ENCODE peak calls at places on chromosomes 16 and 17, in nine cellular contexts. V is endodermal cell; X is testis; E is upper lobe of right lung; B is SK-N-SH; Q is psoas muscle; L is H9; N is CD8-positive, alpha-beta memory T cell; G is adipocyte. I is an unnamed sample. For H3K9me3, the result is how much of the 10 kb centered on the place peaks cover.

GRCh38 chr16:87060026-87060986 is 256.9 kb downstream of the C16orf95 start:
- DNase-seq in B (no peak), V (peak), E (no peak), L (no peak), G (peak), X (no peak), Q (no peak), N (no peak), I (peak)

GRCh38 chr17:77461277-77462057 is 320.7 kb downstream of the SEC14L1 start:
- DNase-seq in L (no peak), X (no peak), N (no peak), Q (no peak), B (no peak), G (no peak), E (no peak), V (no peak), I (no peak)

GRCh38 chr17:17395246-17395802 is 81.5 kb upstream of the MED9 start:
- DNase-seq in N (no peak), L (no peak), E (no peak), Q (peak), G (no peak), V (peak), B (no peak), X (no peak), I (peak)

GRCh38 chr17:20184191-20184590 is 175.0 kb downstream of the SPECC1 start:
- DNase-seq in G (peak), Q (no peak), L (no peak), N (no peak), V (no peak), B (no peak), E (no peak), X (no peak), I (no peak)

GRCh38 chr17:19302791-19303233 is 59.7 kb downstream of the B9D1 start:
- DNase-seq in Q (peak), X (no peak), E (peak), G (no peak), V (no peak), N (no peak), L (no peak), B (no peak), I (no peak)

GRCh38 chr17:2700491-2701141 is 10.9 kb downstream of the CLUH start:
- DNase-seq in Q (no peak), L (peak), E (peak), X (no peak), B (peak), N (no peak), V (peak), G (no peak), I (no peak)

GRCh38 chr16:1337486-1337885 is 4.0 kb downstream of the BAIAP3 start:
- DNase-seq in V (peak), B (peak), G (no peak), L (no peak), X (no peak), E (no peak), Q (no peak), N (no peak), I (no peak)

GRCh38 chr17:75181608-75182318 is 996 bp downstream of the SUMO2 start:
- DNase-seq in V (no peak), N (peak), G (peak), B (peak), X (peak), L (no peak), E (peak), Q (peak), I (no peak)

GRCh38 chr16:87254271-87254670 is 62.9 kb downstream of the C16orf95 start:
- DNase-seq in L (no peak), X (no peak), N (no peak), G (no peak), B (no peak), V (peak), Q (no peak), E (peak), I (no peak)

GRCh38 chr16:69865701-69866100 is 85.4 kb upstream of the CLEC18A start:
- DNase-seq in X (no peak), E (no peak), L (no peak), N (no peak), G (peak), B (no peak), Q (no peak), V (no peak), I (no peak)

GRCh38 chr16:19524866-19525723 is 1.4 kb downstream of the CCP110 start:
- DNase-seq in Q (no peak), X (no peak), N (no peak), V (no peak), G (no peak), E (no peak), L (no peak), B (peak), I (no peak)

GRCh38 chr16:83211711-83212110 is 584.9 kb downstream of the CDH13 start:
- DNase-seq in V (peak), L (no peak), Q (no peak), B (no peak), E (no peak), G (no peak), X (no peak), N (no peak), I (no peak)

GRCh38 chr16:51306116-51306515 is 155.0 kb upstream of the SALL1 start:
- DNase-seq in B (no peak), N (no peak), X (no peak), G (peak), L (no peak), E (no peak), Q (no peak), V (no peak), I (no peak)

GRCh38 chr17:57604771-57605733 is 140.0 kb downstream of the CCDC182 start:
- DNase-seq in X (peak), L (no peak), N (peak), E (peak), Q (no peak), G (peak), V (no peak), B (peak), I (peak)

GRCh38 chr17:17921192-17922082 is 50.8 kb downstream of the TOM1L2 start:
- DNase-seq in X (no peak), L (peak), Q (no peak), G (peak), E (no peak), B (no peak), V (peak), N (no peak), I (no peak)

GRCh38 chr17:65433592-65433991 is 127.9 kb downstream of the AXIN2 start:
- DNase-seq in L (no peak), V (no peak), E (no peak), N (no peak), B (no peak), Q (no peak), G (no peak), X (no peak), I (no peak)

GRCh38 chr16:82079892-82080291 is 44.8 kb downstream of the HSD17B2 start:
- DNase-seq in V (no peak), B (no peak), Q (no peak), G (no peak), E (no peak), L (no peak), X (no peak), N (no peak), I (no peak)
- H3K9me3 ChIP-seq in V (under half), B (under half), Q (under half), G (under half), E (under half), L (under half), X (under half), N (under half), I (under half)

DNA sequence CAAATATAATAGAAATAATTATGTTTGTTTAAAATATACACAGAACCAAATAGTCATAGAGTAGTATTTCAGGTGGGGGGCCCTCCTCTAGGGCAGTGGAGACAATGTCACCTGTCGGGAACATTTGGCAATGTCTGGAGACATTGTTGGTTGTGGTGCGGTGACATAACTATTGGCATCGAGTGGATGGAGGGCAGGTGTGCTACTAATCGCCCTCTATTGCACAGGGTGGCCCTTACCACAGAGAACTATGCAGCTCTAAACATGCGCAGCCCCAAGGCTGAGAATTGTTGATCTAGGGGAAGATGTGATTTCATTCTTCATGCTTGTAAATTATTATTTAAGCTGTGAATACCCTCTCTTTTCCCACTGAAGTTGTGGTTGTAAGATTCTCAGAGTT is 594.0 kb downstream of the WWOX start:
- DNase-seq in B (no peak), G (no peak), E (no peak), X (no peak), V (no peak), Q (no peak), N (no peak), L (no peak), I (no peak)
- H3K9me3 ChIP-seq in B (under half), G (under half), E (under half), X (under half), V (under half), Q (under half), N (under half), L (under half), I (under half)

GRCh38 chr16:35565626-35566025 is 2106.2 kb downstream of the TP53TG3F start:
- DNase-seq in B (no peak), X (no peak), V (no peak), G (no peak), N (no peak), Q (no peak), E (no peak), L (no peak), I (no peak)

GRCh38 chr16:35572186-35572585 is 2112.8 kb downstream of the TP53TG3F start:
- DNase-seq in N (no peak), B (no peak), X (no peak), E (no peak), L (no peak), G (no peak), Q (no peak), V (no peak), I (no peak)

GRCh38 chr16:35570946-35571345 is 2111.5 kb downstream of the TP53TG3F start:
- DNase-seq in V (no peak), L (no peak), E (no peak), G (no peak), Q (no peak), B (no peak), X (no peak), N (no peak), I (no peak)

GRCh38 chr16:35573407-35573806 is 2114.0 kb downstream of the TP53TG3F start:
- DNase-seq in E (no peak), G (no peak), N (no peak), B (no peak), V (no peak), Q (no peak), L (no peak), X (no peak), I (no peak)

GRCh38 chr16:35569413-35569812 is 2110.0 kb downstream of the TP53TG3F start:
- DNase-seq in N (no peak), E (no peak), L (no peak), B (no peak), X (no peak), G (no peak), V (no peak), Q (no peak), I (no peak)
- H3K9me3 ChIP-seq in N (under half), E (under half), L (half or more), B (under half), X (under half), G (under half), V (half or more), Q (under half), I (under half)

GRCh38 chr17:22461460-22462145 is 769.3 kb downstream of the KCNJ18 start:
- DNase-seq in X (no peak), Q (no peak), G (no peak), E (no peak), V (no peak), L (no peak), B (no peak), N (no peak), I (no peak)
- H3K9me3 ChIP-seq in X (under half), Q (under half), G (under half), E (under half), V (half or more), L (half or more), B (under half), N (under half), I (under half)

GRCh38 chr16:3289998-3290673 is 6.8 kb downstream of the ZNF263 start:
- DNase-seq in V (no peak), X (no peak), Q (no peak), N (no peak), G (no peak), E (no peak), B (no peak), L (no peak), I (no peak)

GRCh38 chr16:3295783-3296182 is 9.4 kb downstream of the TIGD7 start:
- DNase-seq in V (no peak), E (no peak), B (no peak), N (no peak), Q (no peak), G (no peak), X (no peak), L (no peak), I (no peak)

GRCh38 chr16:3295209-3295608 is 10.0 kb downstream of the TIGD7 start:
- DNase-seq in N (no peak), X (no peak), B (no peak), G (no peak), E (no peak), L (no peak), Q (no peak), V (no peak), I (no peak)

DNA sequence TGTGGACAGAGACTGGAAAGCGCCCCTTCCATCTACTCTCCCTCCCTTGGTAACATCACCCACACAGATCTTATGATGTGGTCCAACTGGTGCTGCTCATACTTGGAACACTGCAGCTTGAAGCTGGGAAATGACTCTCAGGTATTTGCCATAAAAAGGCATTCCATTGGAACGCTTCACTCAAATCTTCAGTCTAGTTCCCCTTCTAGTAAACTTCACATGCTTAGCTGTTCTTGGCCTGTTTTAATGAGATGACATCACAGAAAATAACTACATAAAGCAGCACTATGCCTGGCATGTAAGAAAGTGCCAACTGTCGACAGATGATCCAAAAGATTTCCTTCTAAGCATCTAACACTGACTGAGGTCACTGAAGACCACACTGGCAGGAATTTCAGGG is 9.3 kb downstream of the ZNF263 start:
- DNase-seq in B (no peak), V (no peak), L (no peak), X (no peak), Q (no peak), G (peak), E (no peak), N (no peak), I (no peak)
- H3K9me3 ChIP-seq in B (under half), V (half or more), L (under half), X (under half), Q (half or more), G (half or more), E (half or more), N (half or more), I (under half)

GRCh38 chr17:79829457-79829856 is 9.8 kb downstream of the CBX4 start:
- DNase-seq in Q (no peak), N (no peak), V (no peak), E (no peak), X (no peak), G (no peak), L (no peak), B (no peak), I (no peak)

GRCh38 chr17:79830303-79830702 is 8.9 kb downstream of the CBX4 start:
- DNase-seq in X (no peak), Q (no peak), N (no peak), L (peak), E (no peak), G (no peak), V (peak), B (no peak), I (no peak)

GRCh38 chr17:79832211-79833109 is 6.8 kb downstream of the CBX4 start:
- DNase-seq in X (no peak), B (peak), G (no peak), E (peak), V (peak), Q (no peak), L (peak), N (no peak), I (no peak)

GRCh38 chr17:79831367-79832210 is 7.7 kb downstream of the CBX4 start:
- DNase-seq in Q (peak), V (peak), X (peak), E (peak), G (no peak), L (peak), B (peak), N (no peak), I (no peak)

GRCh38 chr17:79830763-79831366 is 8.4 kb downstream of the CBX4 start:
- DNase-seq in G (no peak), B (no peak), V (peak), L (no peak), N (no peak), E (no peak), Q (no peak), X (no peak), I (no peak)
- H3K9me3 ChIP-seq in G (under half), B (under half), V (under half), L (under half), N (under half), E (under half), Q (under half), X (under half), I (under half)

DNA sequence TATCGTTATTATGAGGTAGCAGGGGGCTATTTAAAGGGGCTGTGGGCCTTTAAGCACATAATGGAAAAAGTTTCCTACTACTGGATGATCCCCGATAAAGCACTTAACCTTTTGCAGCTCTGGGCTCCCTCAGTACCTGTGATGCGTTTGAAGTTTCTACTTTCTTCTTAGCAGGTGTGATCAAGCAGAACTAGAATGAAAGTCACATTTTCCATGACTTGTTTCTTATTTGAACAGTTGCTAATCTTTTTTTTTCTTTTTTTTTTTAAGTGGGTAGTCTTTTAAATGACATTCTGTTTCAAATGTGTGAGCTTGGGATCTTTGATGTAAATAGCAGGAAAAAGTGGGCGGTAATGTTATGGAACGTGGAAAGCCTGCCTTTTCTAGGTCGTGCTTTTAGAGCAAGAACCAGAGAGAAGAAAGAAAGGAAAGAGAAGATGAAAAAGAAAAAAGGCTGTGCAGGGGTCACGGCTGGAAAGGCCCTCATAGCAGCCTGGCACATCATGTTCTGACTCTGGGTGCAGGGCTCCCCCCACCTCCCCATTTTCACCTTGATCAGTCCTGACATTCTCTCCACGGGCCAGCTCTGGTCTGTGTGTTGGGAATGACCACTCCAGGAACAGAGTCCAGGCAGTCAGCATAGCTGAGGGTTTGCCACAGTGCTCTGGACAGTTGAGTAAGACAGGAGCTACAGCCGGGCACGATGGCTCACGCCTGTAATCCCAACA is 150.6 kb downstream of the CLEC16A start:
- DNase-seq in E (peak), B (no peak), Q (no peak), X (no peak), L (no peak), V (no peak), G (no peak), N (no peak), I (no peak)
- H3K9me3 ChIP-seq in E (under half), B (under half), Q (under half), X (under half), L (under half), V (under half), G (under half), N (under half), I (under half)

DNA sequence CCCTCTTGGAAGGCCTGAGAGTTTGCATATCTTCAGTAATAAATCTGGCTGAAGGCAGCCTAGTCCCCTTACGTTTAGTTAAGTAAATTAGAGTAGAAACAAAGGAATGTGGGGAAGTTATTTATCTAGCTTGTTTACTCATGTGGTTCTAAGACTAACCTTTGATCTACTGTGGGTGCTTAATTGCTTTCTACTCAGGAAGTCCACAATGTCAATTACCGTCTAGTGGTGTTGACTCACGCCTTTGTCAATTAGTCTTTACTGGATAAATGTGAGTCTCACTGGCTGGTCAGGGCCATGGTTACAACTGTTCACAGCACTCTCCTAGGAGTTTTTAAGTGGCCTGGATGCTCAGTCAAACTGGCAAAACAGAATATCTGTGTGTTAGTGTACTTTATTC is 2338.4 kb downstream of the TP53TG3F start:
- DNase-seq in L (no peak), B (no peak), X (no peak), E (no peak), Q (no peak), N (no peak), V (no peak), G (no peak), I (no peak)
- H3K9me3 ChIP-seq in L (half or more), B (under half), X (under half), E (under half), Q (under half), N (under half), V (half or more), G (under half), I (under half)

DNA sequence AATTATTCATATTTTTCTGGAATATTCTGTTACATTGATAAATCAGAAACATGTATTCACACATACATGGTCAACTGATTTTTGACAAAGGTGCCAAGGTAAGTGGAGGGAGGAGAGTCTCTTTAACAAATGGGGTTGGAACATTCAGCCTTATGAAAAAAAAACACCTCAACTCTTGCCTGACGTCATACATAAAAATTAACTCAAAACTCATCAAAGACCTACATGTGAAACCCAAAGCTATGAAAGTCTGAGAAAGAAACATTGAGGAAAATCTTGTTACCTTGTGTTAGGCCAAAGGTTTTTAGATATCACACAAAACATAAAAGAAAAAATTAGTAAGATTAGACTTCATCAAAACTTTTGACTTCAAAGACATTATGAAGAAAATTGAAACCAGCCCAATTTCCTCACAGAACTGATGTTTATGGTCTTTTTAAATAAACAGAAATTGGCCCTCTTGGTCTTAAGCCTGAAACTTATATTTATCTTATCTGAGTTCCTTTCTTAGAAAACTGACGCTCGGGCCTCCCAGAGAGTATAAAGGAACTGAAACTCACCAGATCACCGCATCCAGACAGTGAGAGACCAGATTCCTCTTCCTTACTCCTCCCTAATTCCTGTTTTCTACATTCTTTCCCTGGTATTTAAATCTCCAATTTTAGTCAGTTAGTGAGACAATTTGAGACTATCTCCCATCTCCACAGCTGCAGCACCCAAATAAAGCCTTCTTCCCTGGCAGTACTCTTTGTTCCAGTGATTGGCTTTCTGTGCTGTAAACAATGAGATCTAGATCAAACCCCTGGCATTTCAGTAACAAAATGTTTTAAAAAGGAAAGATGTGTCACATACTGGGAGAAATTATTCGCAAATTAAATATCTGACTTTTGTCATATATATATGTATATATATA is 4.0 kb downstream of the HYDIN start:
- DNase-seq in G (no peak), N (no peak), L (no peak), X (no peak), B (no peak), V (no peak), Q (no peak), E (no peak), I (no peak)
- H3K9me3 ChIP-seq in G (under half), N (under half), L (under half), X (under half), B (under half), V (under half), Q (under half), E (under half), I (under half)

I was measured in right atrium auricular region.